ENCODE peak calls at places on chromosomes 7 and 10, in eight cellular contexts. S, W, T, Y, B, M, P and D are unnamed samples.

GRCh38 chr10:73591935-73592699 is 975 bp upstream of the USP54 start:
- DNase-seq in S (no peak), W (peak), T (no peak), Y (peak), B (peak), M (peak), P (peak), D (peak)

GRCh38 chr10:46539596-46540411 is 16.7 kb downstream of the GPRIN2 start:
- DNase-seq in S (peak), W (peak), T (no peak), Y (no peak), B (peak), M (peak), P (no peak), D (peak)

GRCh38 chr7:105924950-105925349 is 38.1 kb upstream of the CDHR3 start:
- DNase-seq in S (no peak), W (no peak), T (no peak), Y (no peak), B (no peak), M (no peak), P (no peak), D (no peak)

GRCh38 chr10:100148353-100149211 is 37.2 kb downstream of the ERLIN1 start:
- DNase-seq in S (no peak), W (no peak), T (peak), Y (peak), B (peak), M (no peak), P (peak), D (peak)

GRCh38 chr10:130751851-130752250 is 559.7 kb downstream of the TCERG1L start:
- DNase-seq in S (peak), W (no peak), T (no peak), Y (no peak), B (no peak), M (no peak), P (no peak), D (no peak)

GRCh38 chr10:24435374-24435773 is 226.4 kb downstream of the KIAA1217 start:
- DNase-seq in S (no peak), W (no peak), T (no peak), Y (no peak), B (no peak), M (no peak), P (peak), D (peak)

GRCh38 chr7:156131881-156132280 is 319.6 kb upstream of the SHH start:
- DNase-seq in S (no peak), W (no peak), T (no peak), Y (no peak), B (no peak), M (no peak), P (no peak), D (no peak)

GRCh38 chr10:89314676-89315075 is 12.8 kb downstream of the IFIT2 start:
- DNase-seq in S (no peak), W (no peak), T (no peak), Y (no peak), B (no peak), M (no peak), P (no peak), D (no peak)

GRCh38 chr7:81331061-81332018 is 412.5 kb upstream of the SEMA3C start:
- DNase-seq in S (no peak), W (no peak), T (no peak), Y (no peak), B (no peak), M (no peak), P (no peak), D (peak)

GRCh38 chr10:133202778-133203651 is 27.0 kb upstream of the UTF1 start:
- DNase-seq in S (no peak), W (no peak), T (no peak), Y (no peak), B (no peak), M (no peak), P (no peak), D (no peak)

GRCh38 chr7:30231271-30231670 is 53.1 kb upstream of the ZNRF2 start:
- DNase-seq in S (no peak), W (no peak), T (no peak), Y (no peak), B (no peak), M (no peak), P (no peak), D (no peak)

GRCh38 chr10:99450624-99451498 is 20.4 kb upstream of the GOT1 start:
- DNase-seq in S (no peak), W (no peak), T (no peak), Y (no peak), B (no peak), M (no peak), P (no peak), D (no peak)